ENCODE peak calls at places on chromosomes 6 and 20, in seven cellular contexts. L is LoVo, U is bronchial epithelial cell, X is upper lobe of right lung, T is tibial nerve, B is GM23248, W is amniotic stem cell. D is an unnamed sample.

GRCh38 chr6:169839493-169839892 is 88.1 kb downstream of the ERMARD start:
- DNase-seq in W (no peak), U (no peak), T (no peak), X (no peak), L (no peak), B (no peak), D (no peak)

GRCh38 chr6:89269981-89270380 is 45.1 kb downstream of the GABRR2 start:
- DNase-seq in X (no peak), W (no peak), L (no peak), U (no peak), B (no peak), T (no peak), D (no peak)

GRCh38 chr6:168035661-168036616 is 38.5 kb downstream of the KIF25 start:
- DNase-seq in U (no peak), X (no peak), L (peak; percentile 16), W (no peak), B (peak; percentile 64), T (no peak), D (no peak)

GRCh38 chr20:53639647-53640440 is 46.2 kb upstream of the ZNF217 start:
- DNase-seq in X (no peak), W (no peak), U (no peak), T (no peak), B (no peak), L (no peak), D (peak; percentile 87)

GRCh38 chr20:59643616-59644061 is 39.3 kb downstream of the PHACTR3 start:
- DNase-seq in W (no peak), T (no peak), B (no peak), L (no peak), U (no peak), X (no peak), D (no peak)

GRCh38 chr6:3397229-3398164 is 59.4 kb downstream of the SLC22A23 start:
- DNase-seq in W (no peak), T (no peak), L (no peak), X (no peak), B (no peak), U (no peak), D (no peak)

GRCh38 chr6:152532556-152533422 is 104.4 kb downstream of the SYNE1 start:
- DNase-seq in W (no peak), U (peak; percentile 33), X (no peak), B (no peak), T (no peak), L (no peak), D (no peak)

GRCh38 chr20:23161244-23161875 is 75.2 kb upstream of the CD93 start:
- DNase-seq in X (no peak), B (peak; percentile 48), U (peak; percentile 89), T (no peak), W (no peak), L (no peak), D (no peak)

GRCh38 chr6:39849764-39850163 is 57.6 kb downstream of the DAAM2 start:
- DNase-seq in X (no peak), W (no peak), T (no peak), L (no peak), B (no peak), U (no peak), D (no peak)

GRCh38 chr6:35259946-35260626 is 551 bp downstream of the ZNF76 start:
- DNase-seq in B (peak; percentile 46), U (peak; percentile 82), T (peak; percentile 68), X (peak; percentile 92), W (no peak), L (peak; percentile 66), D (peak; percentile 32)

GRCh38 chr6:159110013-159110412 is 59.2 kb upstream of the FNDC1 start:
- DNase-seq in B (peak; percentile 73), U (peak; percentile 39), T (no peak), X (no peak), L (no peak), W (no peak), D (no peak)

GRCh38 chr6:157172088-157172768 is 151.1 kb downstream of the TMEM242 start:
- DNase-seq in U (no peak), T (no peak), X (no peak), B (no peak), L (no peak), W (no peak), D (no peak)

GRCh38 chr6:71419954-71420692 is 131.5 kb downstream of the OGFRL1 start:
- DNase-seq in T (peak; percentile 8), X (peak; percentile 82), W (no peak), L (no peak), B (peak; percentile 65), U (no peak), D (no peak)

GRCh38 chr20:37640600-37641561 is 52.9 kb upstream of the CTNNBL1 start:
- DNase-seq in L (no peak), U (no peak), B (peak; percentile 21), W (no peak), T (no peak), X (no peak), D (peak; percentile 6)

GRCh38 chr6:2158596-2159271 is 86.7 kb downstream of the GMDS start:
- DNase-seq in T (no peak), L (peak; percentile 16), W (no peak), U (peak; percentile 46), B (peak; percentile 52), X (no peak), D (no peak)

GRCh38 chr20:32569380-32570305 is 15.5 kb downstream of the NOL4L start:
- DNase-seq in L (no peak), W (no peak), U (no peak), B (no peak), T (no peak), X (no peak), D (no peak)

GRCh38 chr6:112013051-112013450 is 40.9 kb upstream of the CCN6 start:
- DNase-seq in U (no peak), T (no peak), B (peak; percentile 33), X (no peak), W (no peak), L (no peak), D (no peak)

GRCh38 chr6:168496932-168497331 is 55.9 kb downstream of the SMOC2 start:
- DNase-seq in U (no peak), T (no peak), X (no peak), B (no peak), L (no peak), W (no peak), D (no peak)

GRCh38 chr6:115001726-115002436 is 659.1 kb upstream of the HS3ST5 start:
- DNase-seq in W (no peak), B (no peak), U (peak; percentile 15), L (no peak), X (no peak), T (no peak), D (no peak)

GRCh38 chr6:5730586-5731263 is 276.0 kb downstream of the NRN1 start:
- DNase-seq in B (peak; percentile 67), T (peak; percentile 49), W (no peak), U (peak; percentile 30), L (no peak), X (no peak), D (no peak)

GRCh38 chr6:30163090-30163917 is at the start of gene TRIM15:
- DNase-seq in L (peak; percentile 86), T (no peak), U (peak; percentile 41), W (no peak), B (peak; percentile 18), X (no peak), D (no peak)

GRCh38 chr6:83914953-83915352 is 55.5 kb downstream of the CYB5R4 start:
- DNase-seq in B (no peak), U (no peak), X (no peak), L (no peak), T (no peak), W (no peak), D (no peak)

D was measured in LNCaP clone FGC.